ENCODE peak calls at places on chromosomes 3 and 15, in four cellular contexts. E is T-helper 2 cell, X is cardiac fibroblast, P is cardiac septum. U is an unnamed sample.

GRCh38 chr3:124318650-124319049 is 326.7 kb upstream of the ROPN1 start:
- DNase-seq in E (no peak), X (no peak), P (no peak), U (no peak)

GRCh38 chr15:42131826-42132806 is 24.3 kb downstream of the PLA2G4F start:
- DNase-seq in P (no peak), E (no peak), X (no peak), U (no peak)

GRCh38 chr15:64456634-64457108 is 3.7 kb upstream of the ZNF609 start:
- DNase-seq in P (no peak), E (no peak), X (peak), U (no peak)

GRCh38 chr3:72727207-72727606 is 121.0 kb downstream of the SHQ1 start:
- DNase-seq in P (no peak), E (no peak), X (peak), U (no peak)

GRCh38 chr3:106773795-106774194 is 603.4 kb upstream of the CCDC54 start:
- DNase-seq in X (no peak), P (no peak), E (no peak), U (no peak)

GRCh38 chr15:68729789-68730201 is 90.9 kb downstream of the ANP32A start:
- DNase-seq in P (peak), X (peak), E (no peak), U (no peak)

GRCh38 chr3:36843065-36844051 is 79.0 kb upstream of the DCLK3 start:
- DNase-seq in E (peak), X (peak), P (no peak), U (peak)

GRCh38 chr3:30655187-30655812 is 48.9 kb downstream of the TGFBR2 start:
- DNase-seq in P (no peak), X (peak), E (no peak), U (no peak)

GRCh38 chr3:191388823-191389222 is 58.5 kb upstream of the UTS2B start:
- DNase-seq in X (peak), E (no peak), P (no peak), U (no peak)

GRCh38 chr3:139132976-139133375 is 88.3 kb upstream of the PRR23C start:
- DNase-seq in X (no peak), E (no peak), P (no peak), U (no peak)

GRCh38 chr15:59255647-59256380 is 49.2 kb downstream of the LDHAL6B start:
- DNase-seq in P (no peak), X (no peak), E (peak), U (no peak)

GRCh38 chr3:143525408-143525807 is 322.9 kb downstream of the SLC9A9 start:
- DNase-seq in E (no peak), P (no peak), X (peak), U (no peak)

GRCh38 chr3:174756200-174756829 is 102.8 kb upstream of the NAALADL2 start:
- DNase-seq in E (no peak), X (no peak), P (no peak), U (no peak)

GRCh38 chr3:42717311-42717710 is 14.7 kb upstream of the HHATL start:
- DNase-seq in X (no peak), P (no peak), E (no peak), U (no peak)

GRCh38 chr3:64462203-64463120 is 225.3 kb downstream of the ADAMTS9 start:
- DNase-seq in X (peak), E (no peak), P (no peak), U (peak)

GRCh38 chr15:89654847-89655805 is at the start of gene KIF7:
- DNase-seq in X (peak), E (no peak), P (peak), U (peak)

GRCh38 chr15:79922512-79923067 is 25.8 kb upstream of the MTHFS start:
- DNase-seq in X (no peak), P (no peak), E (no peak), U (no peak)

GRCh38 chr3:99313481-99313880 is 324.9 kb upstream of the COL8A1 start:
- DNase-seq in P (no peak), X (peak), E (no peak), U (no peak)

GRCh38 chr3:124802702-124803101 is 72.5 kb downstream of the UMPS start:
- DNase-seq in P (no peak), E (no peak), X (no peak), U (no peak)

GRCh38 chr3:182533394-182533793 is 259.9 kb upstream of the ATP11B start:
- DNase-seq in P (no peak), X (no peak), E (no peak), U (no peak)

GRCh38 chr3:57974796-57975388 is 33.3 kb upstream of the FLNB start:
- DNase-seq in P (no peak), E (no peak), X (peak), U (peak)